ENCODE peak calls at places on chromosomes 12 and 14, in nine cellular contexts. C, D, F, O, N, H, T, P and W are unnamed samples.
A peak's percentile ranks its signal among the peaks of the same experiment; 100 is the strongest.

GRCh38 chr14:61188936-61189808 is 92.0 kb downstream of the TMEM30B start:
- DNase-seq in C (peak; percentile 65), D (peak; percentile 38), F (peak; percentile 91), O (peak; percentile 29), N (no peak), H (no peak), T (no peak), P (peak; percentile 89), W (peak; percentile 56)

GRCh38 chr12:92192361-92192760 is 46.7 kb upstream of the BTG1 start:
- DNase-seq in C (no peak), D (no peak), F (no peak), O (no peak), N (no peak), H (no peak), T (no peak), P (no peak), W (no peak)

GRCh38 chr12:69732088-69732487 is 6.6 kb upstream of the RAB3IP start:
- DNase-seq in C (no peak), D (no peak), F (peak; percentile 10), O (no peak), N (no peak), H (no peak), T (no peak), P (no peak), W (no peak)

GRCh38 chr14:104206281-104206904 is 68.0 kb downstream of the KIF26A start:
- DNase-seq in C (no peak), D (no peak), F (no peak), O (no peak), N (no peak), H (no peak), T (no peak), P (no peak), W (no peak)

GRCh38 chr14:32300146-32300545 is 29.0 kb upstream of the AKAP6 start:
- DNase-seq in C (no peak), D (no peak), F (no peak), O (peak; percentile 6), N (no peak), H (no peak), T (no peak), P (no peak), W (no peak)

GRCh38 chr12:95980437-95980836 is 15.7 kb downstream of the HAL start:
- DNase-seq in C (no peak), D (no peak), F (no peak), O (no peak), N (no peak), H (no peak), T (no peak), P (no peak), W (no peak)

GRCh38 chr12:89051065-89051677 is 301.1 kb downstream of the DUSP6 start:
- DNase-seq in C (no peak), D (no peak), F (peak; percentile 77), O (peak; percentile 60), N (peak; percentile 35), H (no peak), T (no peak), P (no peak), W (peak; percentile 30)

GRCh38 chr12:80195143-80195726 is 95.9 kb downstream of the OTOGL start:
- DNase-seq in C (no peak), D (no peak), F (peak; percentile 85), O (peak; percentile 26), N (no peak), H (no peak), T (no peak), P (no peak), W (peak; percentile 25)

GRCh38 chr12:127690161-127690560 is 576.8 kb upstream of the TMEM132C start:
- DNase-seq in C (no peak), D (no peak), F (no peak), O (no peak), N (no peak), H (no peak), T (no peak), P (no peak), W (no peak)

GRCh38 chr14:43147480-43147879 is 1359.6 kb downstream of the FSCB start:
- DNase-seq in C (no peak), D (no peak), F (no peak), O (no peak), N (no peak), H (no peak), T (no peak), P (no peak), W (no peak)

GRCh38 chr14:58296731-58297130 is 1.6 kb upstream of the ARID4A start:
- DNase-seq in C (no peak), D (no peak), F (peak; percentile 76), O (no peak), N (no peak), H (no peak), T (no peak), P (no peak), W (no peak)

GRCh38 chr12:28189774-28190320 is 409 bp upstream of the CCDC91 start:
- DNase-seq in C (no peak), D (no peak), F (no peak), O (peak; percentile 2), N (no peak), H (no peak), T (no peak), P (no peak), W (no peak)

GRCh38 chr12:132743831-132744230 is 17.8 kb downstream of the ANKLE2 start:
- DNase-seq in C (no peak), D (no peak), F (no peak), O (no peak), N (no peak), H (no peak), T (no peak), P (no peak), W (no peak)

GRCh38 chr12:132748319-132748718 is 13.3 kb downstream of the ANKLE2 start:
- DNase-seq in C (no peak), D (no peak), F (no peak), O (no peak), N (no peak), H (no peak), T (no peak), P (no peak), W (no peak)

GRCh38 chr12:132747395-132747794 is 14.2 kb downstream of the ANKLE2 start:
- DNase-seq in C (no peak), D (no peak), F (no peak), O (no peak), N (no peak), H (no peak), T (no peak), P (no peak), W (no peak)

GRCh38 chr12:132746621-132747020 is 15.0 kb downstream of the ANKLE2 start:
- DNase-seq in C (no peak), D (no peak), F (no peak), O (no peak), N (no peak), H (no peak), T (no peak), P (no peak), W (no peak)

GRCh38 chr12:132747896-132748295 is 13.7 kb downstream of the ANKLE2 start:
- DNase-seq in C (no peak), D (no peak), F (no peak), O (no peak), N (no peak), H (no peak), T (no peak), P (no peak), W (no peak)
- H3K36me3 ChIP-seq in C (no peaks in the 10 kb centered on the region), D (peaks cover 100% of the 10 kb centered on the region), F (peaks cover 82% of the 10 kb centered on the region), O (peaks cover 98% of the 10 kb centered on the region), N (peaks cover 70% of the 10 kb centered on the region), H (no peaks in the 10 kb centered on the region), T (peaks cover 54% of the 10 kb centered on the region), P (peaks cover 99% of the 10 kb centered on the region), W (peaks cover 40% of the 10 kb centered on the region)

DNA sequence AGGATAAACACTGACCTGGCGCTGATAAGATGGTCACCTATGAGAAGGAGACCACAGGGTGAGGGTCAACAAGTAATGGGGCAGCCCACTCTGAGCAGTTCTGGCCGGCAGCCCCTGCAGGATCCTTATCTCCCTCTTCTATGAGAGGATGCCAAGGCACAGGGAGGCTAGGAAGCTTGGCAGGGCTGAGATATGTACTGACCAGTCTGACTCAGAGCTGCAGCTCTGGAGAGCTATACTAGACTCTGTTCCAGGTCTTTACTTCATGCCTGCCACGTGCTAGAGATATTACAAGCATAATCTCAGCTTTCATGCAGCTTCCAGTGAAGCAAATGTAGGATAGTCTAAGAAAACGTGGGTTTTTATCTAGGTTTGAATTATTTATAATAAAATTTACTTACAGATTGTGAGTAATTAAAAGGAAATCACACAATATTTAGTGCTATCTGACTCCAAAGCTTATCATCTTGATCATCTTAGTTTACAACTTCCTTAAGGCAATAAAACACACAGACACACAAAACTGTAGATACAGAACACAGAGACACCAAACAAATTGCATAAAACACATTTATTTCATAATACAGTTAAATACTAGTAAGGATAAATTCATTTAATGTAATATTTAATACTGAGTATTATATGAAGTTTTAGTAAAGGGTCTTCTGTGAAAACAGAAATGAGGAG is 32.3 kb downstream of the GIT2 start:
- DNase-seq in C (peak; percentile 53), D (no peak), F (peak; percentile 91), O (no peak), N (no peak), H (no peak), T (no peak), P (peak; percentile 62), W (peak; percentile 26)
- H3K36me3 ChIP-seq in C (no peaks in the 10 kb centered on the region), D (peaks cover 87% of the 10 kb centered on the region), F (peaks cover 59% of the 10 kb centered on the region), O (peaks cover 83% of the 10 kb centered on the region), N (peaks cover 56% of the 10 kb centered on the region), H (no peaks in the 10 kb centered on the region), T (peaks cover 22% of the 10 kb centered on the region), P (peaks cover 85% of the 10 kb centered on the region), W (peaks cover 12% of the 10 kb centered on the region)

DNA sequence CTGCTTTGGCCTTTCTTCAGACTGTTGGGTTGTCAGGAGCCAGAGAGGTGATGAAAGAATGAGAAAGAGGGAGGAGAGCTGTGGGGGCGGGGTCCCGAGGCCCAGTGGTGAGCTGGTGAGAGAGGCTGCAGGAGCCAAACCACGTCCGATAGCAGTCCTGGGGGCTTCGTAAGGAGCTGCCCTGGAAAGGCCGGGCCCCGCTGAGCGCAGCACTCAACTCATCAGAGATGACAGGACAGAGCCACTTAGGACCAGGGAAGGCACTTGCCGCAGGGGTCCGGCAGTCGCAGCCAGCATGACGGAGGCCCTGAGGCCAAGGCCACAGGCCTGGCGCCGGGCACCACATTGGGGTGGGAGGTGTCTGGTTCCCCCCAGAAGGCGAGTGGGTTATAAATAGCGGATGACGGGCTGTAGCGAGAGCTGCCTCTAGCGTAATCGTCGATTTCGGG is 178.9 kb downstream of the TSPAN9 start:
- DNase-seq in C (no peak), D (no peak), F (no peak), O (no peak), N (no peak), H (no peak), T (no peak), P (peak; percentile 84), W (no peak)
- H3K36me3 ChIP-seq in C (no peaks in the 10 kb centered on the region), D (no peaks in the 10 kb centered on the region), F (no peaks in the 10 kb centered on the region), O (no peaks in the 10 kb centered on the region), N (no peaks in the 10 kb centered on the region), H (no peaks in the 10 kb centered on the region), T (no peaks in the 10 kb centered on the region), P (no peaks in the 10 kb centered on the region), W (no peaks in the 10 kb centered on the region)

GRCh38 chr14:81516941-81517797 is 16.5 kb downstream of the SEL1L start:
- DNase-seq in C (peak; percentile 43), D (no peak), F (peak; percentile 63), O (no peak), N (no peak), H (no peak), T (no peak), P (no peak), W (peak; percentile 44)
- H3K36me3 ChIP-seq in C (no peaks in the 10 kb centered on the region), D (peaks cover 43% of the 10 kb centered on the region), F (peaks cover 3% of the 10 kb centered on the region), O (peaks cover 50% of the 10 kb centered on the region), N (peaks cover 21% of the 10 kb centered on the region), H (no peaks in the 10 kb centered on the region), T (peaks cover 19% of the 10 kb centered on the region), P (peaks cover 27% of the 10 kb centered on the region), W (no peaks in the 10 kb centered on the region)